ENCODE peak calls at places on chromosomes 5 and 9, in six cellular contexts. P is glomerular endothelial cell; G is Right ventricle myocardium inferior; U is NCI-H2029; E is CD8-positive, alpha-beta memory T cell; B is A549. R is an unnamed sample.

GRCh38 chr9:100700689-100701318 is 122.9 kb downstream of the CAVIN4 start:
- DNase-seq in P (peak), G (no peak), U (peak), E (no peak), B (peak), R (no peak)

GRCh38 chr9:130110596-130111021 is 56.9 kb downstream of the GPR107 start:
- DNase-seq in P (no peak), G (no peak), U (no peak), E (no peak), B (no peak), R (peak)

GRCh38 chr5:67792891-67793290 is 422.7 kb upstream of the PIK3R1 start:
- DNase-seq in P (no peak), G (peak), U (no peak), E (no peak), B (no peak), R (peak)

GRCh38 chr9:124126571-124127289 is 115.2 kb downstream of the LHX2 start:
- DNase-seq in P (no peak), G (peak), U (peak), E (peak), B (peak), R (peak)

GRCh38 chr5:179974281-179974945 is 66.7 kb upstream of the TBC1D9B start:
- DNase-seq in P (no peak), G (no peak), U (peak), E (no peak), B (no peak), R (no peak)

GRCh38 chr5:127518319-127518621 is 830 bp downstream of the PRRC1 start:
- DNase-seq in P (no peak), G (no peak), U (no peak), E (no peak), B (peak), R (peak)

GRCh38 chr5:9034671-9035070 is 511.2 kb downstream of the SEMA5A start:
- DNase-seq in P (no peak), G (no peak), U (peak), E (no peak), B (no peak), R (peak)

GRCh38 chr9:73118898-73119554 is 32.6 kb upstream of the ANXA1 start:
- DNase-seq in P (no peak), G (no peak), U (no peak), E (no peak), B (peak), R (peak)

GRCh38 chr9:8186553-8186952 is 387.0 kb upstream of the DMAC1 start:
- DNase-seq in P (no peak), G (no peak), U (no peak), E (no peak), B (no peak), R (no peak)

GRCh38 chr9:98251554-98251953 is 3.9 kb downstream of the TBC1D2 start:
- DNase-seq in P (no peak), G (no peak), U (no peak), E (no peak), B (peak), R (peak)

GRCh38 chr9:115104908-115105307 is 13.0 kb downstream of the TNC start:
- DNase-seq in P (no peak), G (no peak), U (no peak), E (no peak), B (no peak), R (peak)

GRCh38 chr5:2254880-2255750 is 372.4 kb upstream of the IRX4 start:
- DNase-seq in P (no peak), G (no peak), U (no peak), E (no peak), B (no peak), R (no peak)

GRCh38 chr9:14307989-14308750 is 5.8 kb downstream of the NFIB start:
- DNase-seq in P (no peak), G (no peak), U (no peak), E (no peak), B (no peak), R (peak)

GRCh38 chr5:135827965-135828792 is 6.3 kb upstream of the SLC25A48 start:
- DNase-seq in P (no peak), G (no peak), U (no peak), E (no peak), B (no peak), R (no peak)

GRCh38 chr9:122580360-122580759 is 2.8 kb downstream of the OR1L8 start:
- DNase-seq in P (peak), G (no peak), U (no peak), E (no peak), B (peak), R (peak)

GRCh38 chr9:126450537-126451205 is 124.0 kb downstream of the MVB12B start:
- DNase-seq in P (no peak), G (no peak), U (peak), E (no peak), B (no peak), R (no peak)

GRCh38 chr5:139403418-139403786 is 487 bp downstream of the SPATA24 start:
- DNase-seq in P (no peak), G (no peak), U (no peak), E (no peak), B (no peak), R (no peak)

GRCh38 chr9:91948423-91949292 is 1.4 kb downstream of the ROR2 start:
- DNase-seq in P (no peak), G (peak), U (no peak), E (no peak), B (peak), R (peak)

GRCh38 chr9:136327313-136327971 is at the start of gene GPSM1:
- DNase-seq in P (no peak), G (peak), U (no peak), E (no peak), B (no peak), R (no peak)

GRCh38 chr5:77882670-77883257 is 106.6 kb upstream of the TBCA start:
- DNase-seq in P (no peak), G (no peak), U (no peak), E (no peak), B (peak), R (peak)

GRCh38 chr5:56569576-56569975 is 245.8 kb upstream of the MAP3K1 start:
- DNase-seq in P (no peak), G (no peak), U (no peak), E (no peak), B (no peak), R (peak)

GRCh38 chr5:88691945-88692868 is 190.8 kb downstream of the MEF2C start:
- DNase-seq in P (no peak), G (no peak), U (no peak), E (no peak), B (no peak), R (no peak)

GRCh38 chr9:80061940-80062339 is 490.2 kb downstream of the TLE4 start:
- DNase-seq in P (no peak), G (no peak), U (no peak), E (no peak), B (peak), R (peak)

GRCh38 chr5:158364367-158364766 is 505.4 kb upstream of the CLINT1 start:
- DNase-seq in P (no peak), G (no peak), U (no peak), E (no peak), B (no peak), R (no peak)

GRCh38 chr9:81685763-81686613 is 3.4 kb downstream of the TLE1 start:
- DNase-seq in P (no peak), G (no peak), U (peak), E (no peak), B (peak), R (peak)

GRCh38 chr5:34500236-34500836 is 155.8 kb upstream of the RAI14 start:
- DNase-seq in P (no peak), G (no peak), U (no peak), E (no peak), B (no peak), R (no peak)

GRCh38 chr5:148998174-148998797 is 64.6 kb downstream of the SH3TC2 start:
- DNase-seq in P (peak), G (no peak), U (peak), E (no peak), B (peak), R (peak)

GRCh38 chr9:71589612-71590011 is 178.7 kb downstream of the CEMIP2 start:
- DNase-seq in P (no peak), G (no peak), U (no peak), E (no peak), B (no peak), R (no peak)

GRCh38 chr5:5483880-5484595 is 61.6 kb downstream of the ICE1 start:
- DNase-seq in P (no peak), G (no peak), U (no peak), E (no peak), B (no peak), R (peak)

GRCh38 chr9:129697111-129697955 is 31.9 kb downstream of the PRRX2 start:
- DNase-seq in P (no peak), G (peak), U (no peak), E (no peak), B (peak), R (peak)

GRCh38 chr5:149007174-149007573 is 55.7 kb downstream of the SH3TC2 start:
- DNase-seq in P (no peak), G (no peak), U (no peak), E (no peak), B (no peak), R (peak)

GRCh38 chr9:23630488-23630887 is 195.6 kb downstream of the ELAVL2 start:
- DNase-seq in P (no peak), G (no peak), U (no peak), E (no peak), B (no peak), R (no peak)

GRCh38 chr5:146009020-146009419 is 72.6 kb downstream of the SH3RF2 start:
- DNase-seq in P (no peak), G (no peak), U (no peak), E (no peak), B (no peak), R (peak)